ENCODE peak calls at places on chromosome 20, in seven cellular contexts. M is H1, I is mammary epithelial cell, L is K562, X is PC-3, R is DND-41, Y is fibroblast of lung. E is an unnamed sample.

GRCh38 chr20:21968486-21968885 is 263.0 kb downstream of the PAX1 start:
- DNase-seq in I (no peak), X (no peak), M (no peak), R (no peak), Y (no peak), L (no peak), E (no peak)

GRCh38 chr20:14775778-14776177 is 438.4 kb upstream of the FLRT3 start:
- DNase-seq in Y (peak), X (peak), M (no peak), R (no peak), L (no peak), I (peak), E (no peak)

GRCh38 chr20:48824830-48825550 is 2.8 kb downstream of the PREX1 start:
- DNase-seq in R (no peak), I (no peak), M (no peak), X (no peak), L (no peak), Y (no peak), E (peak)

GRCh38 chr20:36394340-36394965 is 88.3 kb downstream of the DLGAP4 start:
- DNase-seq in L (no peak), I (peak), M (no peak), X (no peak), R (no peak), Y (no peak), E (no peak)

GRCh38 chr20:47007826-47008655 is 113.4 kb downstream of the EYA2 start:
- DNase-seq in L (no peak), R (no peak), M (no peak), Y (no peak), X (no peak), I (no peak), E (no peak)

GRCh38 chr20:25059487-25059820 is 1.5 kb upstream of the ACSS1 start:
- DNase-seq in R (no peak), L (no peak), M (no peak), Y (no peak), I (no peak), X (no peak), E (no peak)

GRCh38 chr20:16701296-16701695 is 28.5 kb upstream of the SNRPB2 start:
- DNase-seq in M (no peak), X (peak), I (peak), R (peak), L (peak), Y (no peak), E (peak)

GRCh38 chr20:16556299-16556698 is 16.9 kb downstream of the KIF16B start:
- DNase-seq in X (peak), R (no peak), L (no peak), Y (peak), M (no peak), I (peak), E (no peak)

GRCh38 chr20:15977026-15977425 is 596.2 kb downstream of the KIF16B start:
- DNase-seq in X (no peak), L (no peak), I (no peak), M (no peak), R (no peak), Y (no peak), E (no peak)

GRCh38 chr20:37356387-37356786 is 10.4 kb downstream of the SRC start:
- DNase-seq in L (no peak), X (peak), I (peak), R (no peak), M (no peak), Y (peak), E (peak)

GRCh38 chr20:33669873-33670640 is 3.3 kb downstream of the ACTL10 start:
- DNase-seq in M (no peak), X (no peak), L (no peak), I (no peak), Y (no peak), R (no peak), E (no peak)

GRCh38 chr20:19712737-19713260 is 45.3 kb upstream of the RIN2 start:
- DNase-seq in X (peak), I (no peak), R (no peak), M (no peak), Y (peak), L (no peak), E (no peak)

GRCh38 chr20:47684306-47685080 is 100.8 kb downstream of the SULF2 start:
- DNase-seq in I (no peak), M (no peak), R (no peak), Y (no peak), L (no peak), X (no peak), E (no peak)

GRCh38 chr20:45368221-45368980 is 5.4 kb downstream of the SYS1 start:
- DNase-seq in Y (no peak), R (no peak), L (no peak), M (no peak), X (no peak), I (no peak), E (no peak)

GRCh38 chr20:38985603-38986170 is 23.5 kb downstream of the DHX35 start:
- DNase-seq in R (no peak), Y (peak), L (no peak), X (peak), I (peak), M (no peak), E (no peak)

GRCh38 chr20:59573837-59574236 is 30.5 kb upstream of the PHACTR3 start:
- DNase-seq in I (no peak), R (no peak), M (no peak), X (no peak), Y (no peak), L (no peak), E (no peak)

GRCh38 chr20:23391707-23392310 is 29.5 kb downstream of the NAPB start:
- DNase-seq in M (no peak), Y (no peak), I (no peak), L (no peak), X (no peak), R (no peak), E (no peak)

GRCh38 chr20:15316556-15316955 is 979.1 kb upstream of the FLRT3 start:
- DNase-seq in Y (no peak), L (no peak), R (no peak), I (no peak), X (no peak), M (no peak), E (no peak)

GRCh38 chr20:35171753-35172433 is at the start of gene PROCR:
- DNase-seq in I (peak), Y (peak), R (peak), M (no peak), L (peak), X (peak), E (peak)

GRCh38 chr20:48180039-48180438 is 394.8 kb upstream of the SULF2 start:
- DNase-seq in X (peak), I (peak), M (no peak), Y (no peak), R (no peak), L (no peak), E (no peak)

GRCh38 chr20:47784599-47785320 is 521 bp downstream of the SULF2 start:
- DNase-seq in Y (peak), M (no peak), I (peak), L (no peak), X (peak), R (no peak), E (peak)

GRCh38 chr20:46350201-46350985 is 42.1 kb upstream of the CDH22 start:
- DNase-seq in R (no peak), X (peak), M (no peak), Y (peak), I (peak), L (peak), E (peak)

GRCh38 chr20:59148713-59149493 is 14.7 kb upstream of the ZNF831 start:
- DNase-seq in X (no peak), L (peak), Y (no peak), I (no peak), R (no peak), M (no peak), E (no peak)

GRCh38 chr20:17538517-17539170 is 7.5 kb upstream of the BFSP1 start:
- DNase-seq in Y (no peak), X (peak), R (no peak), M (no peak), L (no peak), I (no peak), E (no peak)

GRCh38 chr20:64077876-64078551 is 1.3 kb downstream of the RGS19 start:
- DNase-seq in L (no peak), I (no peak), X (no peak), R (peak), M (no peak), Y (no peak), E (peak)

GRCh38 chr20:59835448-59836395 is 97.7 kb downstream of the SYCP2 start:
- DNase-seq in R (peak), M (no peak), Y (peak), I (peak), L (no peak), X (peak), E (peak)

GRCh38 chr20:53735536-53736050 is 142.0 kb upstream of the ZNF217 start:
- DNase-seq in Y (peak), R (no peak), I (peak), M (no peak), L (no peak), X (peak), E (no peak)

GRCh38 chr20:10475225-10475624 is 40.1 kb downstream of the SLX4IP start:
- DNase-seq in I (no peak), X (no peak), Y (no peak), R (no peak), L (peak), M (no peak), E (no peak)

GRCh38 chr20:3093861-3094361 is 9.4 kb upstream of the AVP start:
- DNase-seq in R (no peak), Y (no peak), M (no peak), L (no peak), I (no peak), X (no peak), E (no peak)

GRCh38 chr20:38278150-38278549 is 17.6 kb upstream of the KIAA1755 start:
- DNase-seq in L (no peak), M (no peak), X (no peak), R (no peak), I (no peak), Y (peak), E (no peak)

GRCh38 chr20:24783631-24784492 is 165.2 kb upstream of the CST7 start:
- DNase-seq in L (no peak), R (peak), X (peak), M (no peak), I (no peak), Y (no peak), E (peak)

GRCh38 chr20:31962741-31963140 is 5.2 kb upstream of the XKR7 start:
- DNase-seq in M (no peak), X (no peak), Y (no peak), L (no peak), I (no peak), R (no peak), E (no peak)

GRCh38 chr20:31966991-31967655 is 828 bp upstream of the XKR7 start:
- DNase-seq in M (no peak), R (no peak), X (no peak), L (no peak), Y (no peak), I (no peak), E (no peak)

GRCh38 chr20:31968299-31969126 is 562 bp downstream of the XKR7 start:
- DNase-seq in X (peak), L (peak), R (peak), M (peak), Y (peak), I (peak), E (peak)

GRCh38 chr20:31972481-31973386 is 4.8 kb downstream of the XKR7 start:
- DNase-seq in X (no peak), R (no peak), Y (no peak), M (no peak), I (no peak), L (no peak), E (peak)

GRCh38 chr20:31967830-31968249 is at the start of gene XKR7:
- DNase-seq in X (no peak), M (no peak), L (peak), Y (no peak), R (no peak), I (no peak), E (peak)
- H3K4me3 ChIP-seq in X (no peak), M (peak), L (peak), Y (no peak), R (no peak), I (no peak), E (peak)

GRCh38 chr20:5100684-5101347 is 18.9 kb downstream of the PCNA start:
- DNase-seq in R (peak), I (peak), X (peak), Y (peak), L (peak), M (no peak), E (peak)
- H3K9ac ChIP-seq in R (no peak), I (no peak), X (no peak), Y (no peak), L (no peak), M (no peak), E (no peak)

GRCh38 chr20:1509237-1509636 is 18.0 kb upstream of the SIRPB2 start:
- DNase-seq in M (no peak), R (no peak), X (peak), I (peak), L (peak), Y (peak), E (peak)
- TF ChIP-seq CTCF in M (peak), R (peak), X (peak), I (peak), L (peak), Y (peak), E (peak)

DNA sequence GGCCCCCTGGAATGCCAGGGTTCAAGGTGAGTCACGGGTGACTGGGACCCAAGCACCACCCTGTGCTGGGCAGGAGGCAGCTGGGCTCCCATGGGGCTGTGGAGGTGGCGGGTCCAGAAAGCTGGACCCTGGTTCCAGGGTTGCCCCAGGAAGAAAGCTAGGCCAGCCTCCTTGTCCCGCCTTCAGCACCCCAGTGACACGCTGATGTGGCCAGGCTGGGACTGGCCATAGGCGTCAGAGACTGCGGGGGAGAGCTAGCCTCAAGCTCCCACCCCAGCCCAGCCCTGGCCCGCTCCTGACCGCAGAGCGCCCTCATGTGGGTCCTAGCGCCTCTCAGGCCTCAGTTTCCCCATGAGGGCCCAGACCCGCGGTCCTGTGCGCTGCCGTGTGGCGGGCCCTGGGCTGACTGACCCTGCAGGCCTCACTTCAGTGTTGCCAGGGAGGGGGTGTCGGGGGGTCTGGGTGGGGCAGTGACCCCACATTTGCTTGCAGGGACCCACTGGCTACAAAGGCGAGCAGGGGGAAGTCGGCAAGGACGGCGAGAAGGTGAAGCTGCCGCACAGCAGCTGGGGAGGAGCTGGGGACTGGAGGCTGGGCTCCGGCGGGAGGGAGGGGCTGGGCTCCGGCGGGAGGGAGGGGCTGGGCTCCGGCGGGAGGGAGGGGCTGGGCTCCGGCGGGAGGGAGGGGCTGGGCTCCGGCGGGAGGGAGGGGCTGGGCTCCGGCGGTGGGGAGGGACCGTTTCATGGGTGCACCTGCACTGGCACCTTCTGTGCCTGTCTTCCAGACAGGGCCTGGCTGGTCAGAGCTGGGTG is 7.8 kb downstream of the COL9A3 start:
- DNase-seq in Y (peak), R (peak), I (no peak), M (no peak), L (peak), X (peak), E (peak)
- H3K4me3 ChIP-seq in Y (peak), R (peak), I (no peak), M (no peak), L (peak), X (peak), E (no peak)

GRCh38 chr20:51305316-51306052 is 237.0 kb downstream of the NFATC2 start:
- DNase-seq in X (no peak), Y (no peak), I (no peak), R (no peak), M (no peak), L (no peak), E (peak)

GRCh38 chr20:51309128-51309527 is 233.4 kb downstream of the NFATC2 start:
- DNase-seq in L (no peak), R (no peak), M (no peak), I (no peak), X (no peak), Y (peak), E (no peak)

GRCh38 chr20:51303731-51304670 is 238.5 kb downstream of the NFATC2 start:
- DNase-seq in Y (no peak), M (no peak), R (no peak), X (no peak), I (peak), L (no peak), E (no peak)

GRCh38 chr20:51306081-51306480 is 236.4 kb downstream of the NFATC2 start:
- DNase-seq in R (no peak), M (no peak), X (no peak), I (no peak), Y (no peak), L (no peak), E (peak)

DNA sequence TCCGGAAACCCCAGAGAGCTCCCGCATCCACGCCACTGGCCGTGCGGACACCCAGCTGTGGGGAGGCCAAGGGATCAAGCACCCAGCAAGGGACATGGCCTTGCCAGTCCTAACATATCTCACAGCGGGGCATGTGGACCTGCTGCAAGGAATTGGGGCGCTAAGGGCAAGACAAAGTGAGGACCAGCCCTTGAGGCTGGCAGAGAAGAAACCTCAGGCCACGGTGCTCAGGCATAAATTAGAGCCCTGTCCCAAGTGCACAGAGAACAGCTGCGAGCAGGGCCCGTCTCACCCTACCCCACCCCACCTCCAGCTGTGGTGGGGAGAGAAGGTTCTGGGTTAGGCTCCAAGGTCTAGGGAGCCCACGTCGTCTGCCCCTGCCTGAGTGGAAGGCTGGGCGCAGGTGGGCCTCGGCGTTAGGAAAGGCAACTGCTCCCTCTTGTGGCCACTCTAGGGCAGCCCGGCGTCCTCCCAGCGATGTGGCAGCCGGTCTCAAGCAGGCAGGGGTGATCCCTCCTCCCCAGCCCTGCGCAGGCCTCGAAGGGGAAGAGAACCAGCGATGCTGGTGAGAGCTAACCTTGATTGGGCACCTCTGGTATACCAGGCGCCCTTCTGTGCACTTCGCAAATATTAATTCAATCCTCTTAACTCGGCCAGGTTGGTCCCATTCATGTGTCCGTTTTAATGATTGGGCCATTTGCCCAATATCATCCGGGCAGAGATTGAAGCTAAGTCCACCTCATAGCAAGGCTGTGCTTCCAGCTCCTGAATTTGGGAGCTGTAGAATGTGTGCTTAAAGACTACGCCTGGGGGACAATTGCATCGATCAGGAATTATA is 235.8 kb downstream of the NFATC2 start:
- DNase-seq in L (peak), Y (peak), X (peak), I (peak), M (peak), R (peak), E (peak)
- H3K9ac ChIP-seq in L (no peak), Y (no peak), X (peak), I (no peak), M (no peak), R (no peak), E (peak)

DNA sequence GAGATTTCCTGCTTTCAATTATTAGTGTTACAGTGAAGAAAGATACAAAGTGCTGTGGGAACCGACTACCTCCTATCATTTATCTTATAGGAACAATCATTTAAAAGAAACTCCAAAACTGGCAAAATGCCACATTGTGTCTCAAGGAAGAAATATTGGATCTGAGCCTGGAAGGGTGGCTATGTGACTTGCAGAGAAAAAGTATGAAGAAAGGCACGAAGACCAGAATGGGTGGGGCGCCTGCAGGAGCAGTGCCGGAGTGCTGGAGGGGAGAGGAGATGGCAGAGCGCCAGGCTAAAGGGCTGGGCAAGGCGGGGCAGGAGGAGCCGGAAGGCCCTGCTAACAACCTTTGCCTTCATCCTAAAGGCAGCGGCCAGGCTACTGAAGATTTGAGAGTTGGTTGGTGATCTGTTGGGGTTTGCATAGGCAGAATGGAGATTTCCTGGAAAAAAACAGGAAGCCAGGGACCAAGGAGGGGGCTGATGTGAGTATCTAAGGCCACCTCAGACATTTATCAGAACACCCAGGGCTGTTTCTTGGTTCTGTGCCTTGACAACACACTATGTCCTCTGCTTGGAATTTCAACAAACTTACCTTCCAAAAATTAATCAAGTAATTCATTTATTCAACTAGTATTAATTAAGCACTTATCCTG is 125.6 kb downstream of the MAFB start:
- DNase-seq in X (peak), L (peak), M (no peak), Y (peak), R (no peak), I (peak), E (no peak)
- TF ChIP-seq CTCF in X (no peak), L (no peak), M (no peak), Y (no peak), R (no peak), I (no peak), E (no peak)

GRCh38 chr20:7940341-7940740 is at the start of gene HAO1:
- DNase-seq in Y (no peak), L (no peak), R (no peak), I (no peak), X (no peak), M (no peak), E (no peak)
- H3K4me3 ChIP-seq in Y (no peak), L (no peak), R (no peak), I (no peak), X (no peak), M (no peak), E (no peak)

GRCh38 chr20:50284811-50285375 is 94.3 kb downstream of the CEBPB start:
- DNase-seq in R (no peak), L (no peak), Y (no peak), I (no peak), X (no peak), M (no peak), E (no peak)

GRCh38 chr20:50286609-50287008 is 96.0 kb downstream of the CEBPB start:
- DNase-seq in Y (peak), X (peak), I (peak), L (no peak), M (no peak), R (no peak), E (no peak)

GRCh38 chr20:50286174-50286511 is 95.5 kb downstream of the CEBPB start:
- DNase-seq in X (no peak), Y (no peak), L (no peak), M (no peak), I (no peak), R (no peak), E (no peak)

GRCh38 chr20:50283922-50284810 is 93.5 kb downstream of the CEBPB start:
- DNase-seq in Y (no peak), I (peak), X (peak), L (no peak), M (no peak), R (no peak), E (no peak)

GRCh38 chr20:50285376-50286173 is 94.9 kb downstream of the CEBPB start:
- DNase-seq in X (peak), Y (peak), L (no peak), I (no peak), R (no peak), M (no peak), E (no peak)
- H3K9ac ChIP-seq in X (no peak), Y (peak), L (no peak), I (no peak), R (no peak), M (no peak), E (no peak)

GRCh38 chr20:57582432-57583288 is 21.8 kb downstream of the PCK1 start:
- DNase-seq in R (peak), X (peak), L (peak), Y (peak), M (no peak), I (no peak), E (peak)
- TF ChIP-seq CTCF in R (peak), X (peak), L (peak), Y (no peak), M (peak), I (no peak), E (peak)